ENCODE peak calls at places on chromosomes 12 and 14, in ten cellular contexts. One of them, this sample, is unnamed.

GRCh38 chr12:115598827-115599226 is 678.7 kb downstream of the MED13L start:
- DNase-seq in heart left ventricle: peak
- DNase-seq in GM12878: no peak
- DNase-seq in GM06990: no peak
- DNase-seq in AG04450: no peak
- DNase-seq in stomach: no peak
- DNase-seq in OCI-LY7: no peak
- DNase-seq in ovary: no peak
- DNase-seq in colonic mucosa: no peak
- DNase-seq in lower leg skin: no peak
- DNase-seq in this sample: no peak

GRCh38 chr12:75443709-75444108 is 36.8 kb upstream of the GLIPR1 start:
- DNase-seq in heart left ventricle: no peak
- DNase-seq in GM12878: no peak
- DNase-seq in GM06990: no peak
- DNase-seq in AG04450: no peak
- DNase-seq in stomach: no peak
- DNase-seq in OCI-LY7: no peak
- DNase-seq in ovary: no peak
- DNase-seq in colonic mucosa: no peak
- DNase-seq in lower leg skin: no peak
- DNase-seq in this sample: no peak

GRCh38 chr12:110639336-110640178 is 25.6 kb downstream of the TCTN1 start:
- DNase-seq in heart left ventricle: no peak
- DNase-seq in GM12878: no peak
- DNase-seq in GM06990: no peak
- DNase-seq in AG04450: peak
- DNase-seq in stomach: no peak
- DNase-seq in OCI-LY7: no peak
- DNase-seq in ovary: no peak
- DNase-seq in colonic mucosa: no peak
- DNase-seq in lower leg skin: no peak
- DNase-seq in this sample: no peak

GRCh38 chr12:132529899-132530298 is 39.9 kb downstream of the FBRSL1 start:
- DNase-seq in heart left ventricle: no peak
- DNase-seq in GM12878: no peak
- DNase-seq in GM06990: no peak
- DNase-seq in AG04450: no peak
- DNase-seq in stomach: no peak
- DNase-seq in OCI-LY7: no peak
- DNase-seq in ovary: no peak
- DNase-seq in colonic mucosa: no peak
- DNase-seq in lower leg skin: no peak
- DNase-seq in this sample: no peak

GRCh38 chr14:85342858-85343607 is 186.9 kb upstream of the FLRT2 start:
- DNase-seq in heart left ventricle: no peak
- DNase-seq in GM12878: no peak
- DNase-seq in GM06990: no peak
- DNase-seq in AG04450: no peak
- DNase-seq in stomach: no peak
- DNase-seq in OCI-LY7: no peak
- DNase-seq in ovary: no peak
- DNase-seq in colonic mucosa: no peak
- DNase-seq in lower leg skin: no peak
- DNase-seq in this sample: peak

GRCh38 chr12:46385439-46385838 is 12.9 kb upstream of the SLC38A2 start:
- DNase-seq in heart left ventricle: no peak
- DNase-seq in GM12878: no peak
- DNase-seq in GM06990: no peak
- DNase-seq in AG04450: no peak
- DNase-seq in stomach: no peak
- DNase-seq in OCI-LY7: no peak
- DNase-seq in ovary: no peak
- DNase-seq in colonic mucosa: no peak
- DNase-seq in lower leg skin: no peak
- DNase-seq in this sample: no peak

GRCh38 chr12:108305520-108305919 is 33.6 kb downstream of the CMKLR1 start:
- DNase-seq in heart left ventricle: peak
- DNase-seq in GM12878: no peak
- DNase-seq in GM06990: no peak
- DNase-seq in AG04450: peak
- DNase-seq in stomach: peak
- DNase-seq in OCI-LY7: no peak
- DNase-seq in ovary: peak
- DNase-seq in colonic mucosa: peak
- DNase-seq in lower leg skin: peak
- DNase-seq in this sample: peak

GRCh38 chr14:20469890-20470858 is 968 bp downstream of the PNP start:
- DNase-seq in heart left ventricle: peak
- DNase-seq in GM12878: no peak
- DNase-seq in GM06990: peak
- DNase-seq in AG04450: no peak
- DNase-seq in stomach: peak
- DNase-seq in OCI-LY7: peak
- DNase-seq in ovary: no peak
- DNase-seq in colonic mucosa: peak
- DNase-seq in lower leg skin: peak
- DNase-seq in this sample: peak

GRCh38 chr14:64708148-64709004 is 4.2 kb downstream of the PLEKHG3 start:
- DNase-seq in heart left ventricle: no peak
- DNase-seq in GM12878: no peak
- DNase-seq in GM06990: no peak
- DNase-seq in AG04450: no peak
- DNase-seq in stomach: no peak
- DNase-seq in OCI-LY7: no peak
- DNase-seq in ovary: no peak
- DNase-seq in colonic mucosa: peak
- DNase-seq in lower leg skin: peak
- DNase-seq in this sample: peak

GRCh38 chr12:54603872-54604271 is 15.4 kb upstream of the PPP1R1A start:
- DNase-seq in heart left ventricle: no peak
- DNase-seq in GM12878: no peak
- DNase-seq in GM06990: no peak
- DNase-seq in AG04450: no peak
- DNase-seq in stomach: no peak
- DNase-seq in OCI-LY7: no peak
- DNase-seq in ovary: no peak
- DNase-seq in colonic mucosa: no peak
- DNase-seq in lower leg skin: peak
- DNase-seq in this sample: no peak

GRCh38 chr12:4812621-4813327 is 92.6 kb downstream of the GALNT8 start:
- DNase-seq in heart left ventricle: no peak
- DNase-seq in GM12878: no peak
- DNase-seq in GM06990: no peak
- DNase-seq in AG04450: no peak
- DNase-seq in stomach: no peak
- DNase-seq in OCI-LY7: no peak
- DNase-seq in ovary: no peak
- DNase-seq in colonic mucosa: no peak
- DNase-seq in lower leg skin: no peak
- DNase-seq in this sample: no peak

GRCh38 chr12:14931359-14931758 is 7.0 kb downstream of the ERP27 start:
- DNase-seq in heart left ventricle: no peak
- DNase-seq in GM12878: no peak
- DNase-seq in GM06990: no peak
- DNase-seq in AG04450: no peak
- DNase-seq in stomach: no peak
- DNase-seq in OCI-LY7: no peak
- DNase-seq in ovary: no peak
- DNase-seq in colonic mucosa: no peak
- DNase-seq in lower leg skin: no peak
- DNase-seq in this sample: no peak

GRCh38 chr12:112008918-112009317 is 4.0 kb downstream of the TMEM116 start:
- DNase-seq in heart left ventricle: no peak
- DNase-seq in GM12878: no peak
- DNase-seq in GM06990: no peak
- DNase-seq in AG04450: no peak
- DNase-seq in stomach: no peak
- DNase-seq in OCI-LY7: no peak
- DNase-seq in ovary: no peak
- DNase-seq in colonic mucosa: no peak
- DNase-seq in lower leg skin: no peak
- DNase-seq in this sample: no peak

DNA sequence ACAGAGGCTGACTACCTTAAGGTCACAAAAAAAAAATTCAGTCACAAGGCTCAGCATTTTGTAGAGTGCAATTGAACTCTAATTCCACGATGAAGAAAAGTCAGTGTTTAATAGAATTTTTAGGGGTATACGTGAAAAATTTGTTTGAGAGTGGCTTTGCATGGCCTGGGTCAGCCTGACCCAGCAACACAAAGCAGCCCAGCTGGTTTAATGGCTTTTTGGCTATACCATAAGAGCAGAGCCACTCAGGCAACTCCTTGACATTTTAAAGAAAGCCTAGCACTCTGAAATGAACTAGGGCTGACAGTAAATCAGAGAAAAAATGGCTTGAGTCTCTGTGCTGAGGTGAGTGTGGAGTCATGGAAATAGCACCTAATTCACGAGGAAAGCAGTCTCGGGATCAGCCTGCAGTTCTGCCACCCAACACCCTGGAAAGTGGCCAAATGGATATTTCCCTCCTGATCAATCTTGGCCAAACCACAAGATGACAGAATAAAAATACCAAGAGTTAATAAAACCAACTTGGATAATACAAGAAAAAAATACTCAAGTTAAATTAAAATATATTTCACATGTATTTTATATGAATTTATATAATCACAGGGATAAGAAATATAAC is 59.5 kb downstream of the GALNT4 start:
- DNase-seq in heart left ventricle: no peak
- DNase-seq in GM12878: no peak
- DNase-seq in GM06990: no peak
- DNase-seq in AG04450: no peak
- DNase-seq in stomach: no peak
- DNase-seq in OCI-LY7: no peak
- DNase-seq in ovary: no peak
- DNase-seq in colonic mucosa: no peak
- DNase-seq in lower leg skin: no peak
- DNase-seq in this sample: no peak
- H3K4me3 ChIP-seq in heart left ventricle: no peak
- H3K4me3 ChIP-seq in GM12878: no peak
- H3K4me3 ChIP-seq in GM06990: no peak
- H3K4me3 ChIP-seq in AG04450: no peak
- H3K4me3 ChIP-seq in stomach: no peak
- H3K4me3 ChIP-seq in OCI-LY7: no peak
- H3K4me3 ChIP-seq in ovary: no peak
- H3K4me3 ChIP-seq in colonic mucosa: no peak
- H3K4me3 ChIP-seq in lower leg skin: no peak
- H3K4me3 ChIP-seq in this sample: no peak

DNA sequence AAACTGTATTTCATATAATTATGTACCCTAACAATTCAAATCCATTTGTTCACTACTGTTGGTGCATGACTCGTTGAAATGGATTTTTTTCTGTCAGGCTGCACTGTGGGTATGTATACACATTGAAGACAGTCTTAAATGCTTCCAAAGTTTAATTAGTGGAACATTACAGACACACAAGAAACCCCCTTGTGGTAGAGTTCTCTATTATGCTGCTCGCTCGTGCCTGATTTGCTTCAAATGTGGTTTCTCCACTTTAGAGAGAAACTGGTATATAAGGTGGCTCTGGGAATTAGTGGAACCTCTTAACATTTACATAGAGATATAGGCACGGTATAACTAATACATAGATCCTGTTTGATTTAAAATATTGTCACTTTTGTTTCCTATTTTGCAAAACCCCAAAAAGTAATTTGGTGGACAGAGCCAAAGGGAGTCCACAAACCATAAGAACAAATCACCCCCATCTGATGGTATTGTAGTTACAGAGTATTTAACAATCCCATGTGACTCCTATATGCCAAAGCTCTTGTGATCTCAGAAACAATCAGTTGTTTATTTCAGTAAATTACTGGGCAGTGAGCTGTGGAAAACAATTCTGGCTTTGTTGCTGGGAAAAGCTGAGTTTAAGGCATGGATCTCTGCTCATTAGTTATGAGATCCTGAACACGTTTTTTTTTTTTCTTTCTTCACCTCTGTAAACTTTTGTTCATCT is 159.5 kb downstream of the BRMS1L start:
- DNase-seq in heart left ventricle: no peak
- DNase-seq in GM12878: peak
- DNase-seq in GM06990: no peak
- DNase-seq in AG04450: no peak
- DNase-seq in stomach: no peak
- DNase-seq in OCI-LY7: no peak
- DNase-seq in ovary: no peak
- DNase-seq in colonic mucosa: no peak
- DNase-seq in lower leg skin: no peak
- DNase-seq in this sample: peak
- TF ChIP-seq CTCF in heart left ventricle: no peak
- TF ChIP-seq CTCF in GM12878: no peak
- TF ChIP-seq CTCF in GM06990: no peak
- TF ChIP-seq CTCF in AG04450: peak
- TF ChIP-seq CTCF in stomach: no peak
- TF ChIP-seq CTCF in OCI-LY7: no peak
- TF ChIP-seq CTCF in ovary: no peak
- TF ChIP-seq CTCF in colonic mucosa: no peak
- TF ChIP-seq CTCF in lower leg skin: no peak
- TF ChIP-seq CTCF in this sample: no peak

GRCh38 chr12:13045816-13046215 is 1.6 kb downstream of the FAM234B start:
- DNase-seq in heart left ventricle: no peak
- DNase-seq in GM12878: no peak
- DNase-seq in GM06990: no peak
- DNase-seq in AG04450: no peak
- DNase-seq in stomach: no peak
- DNase-seq in OCI-LY7: no peak
- DNase-seq in ovary: no peak
- DNase-seq in colonic mucosa: no peak
- DNase-seq in lower leg skin: no peak
- DNase-seq in this sample: no peak
- H3K4me3 ChIP-seq in heart left ventricle: no peak
- H3K4me3 ChIP-seq in GM12878: no peak
- H3K4me3 ChIP-seq in GM06990: no peak
- H3K4me3 ChIP-seq in AG04450: no peak
- H3K4me3 ChIP-seq in stomach: no peak
- H3K4me3 ChIP-seq in OCI-LY7: no peak
- H3K4me3 ChIP-seq in ovary: no peak
- H3K4me3 ChIP-seq in colonic mucosa: no peak
- H3K4me3 ChIP-seq in lower leg skin: no peak
- H3K4me3 ChIP-seq in this sample: no peak

GRCh38 chr14:43651896-43652295 is 855.2 kb downstream of the FSCB start:
- DNase-seq in heart left ventricle: no peak
- DNase-seq in GM12878: no peak
- DNase-seq in GM06990: no peak
- DNase-seq in AG04450: no peak
- DNase-seq in stomach: no peak
- DNase-seq in OCI-LY7: no peak
- DNase-seq in ovary: no peak
- DNase-seq in colonic mucosa: no peak
- DNase-seq in lower leg skin: no peak
- DNase-seq in this sample: no peak

GRCh38 chr14:43649508-43649907 is 857.6 kb downstream of the FSCB start:
- DNase-seq in heart left ventricle: no peak
- DNase-seq in GM12878: no peak
- DNase-seq in GM06990: no peak
- DNase-seq in AG04450: no peak
- DNase-seq in stomach: no peak
- DNase-seq in OCI-LY7: no peak
- DNase-seq in ovary: no peak
- DNase-seq in colonic mucosa: no peak
- DNase-seq in lower leg skin: no peak
- DNase-seq in this sample: no peak

GRCh38 chr14:43651185-43651787 is 855.8 kb downstream of the FSCB start:
- DNase-seq in heart left ventricle: no peak
- DNase-seq in GM12878: no peak
- DNase-seq in GM06990: no peak
- DNase-seq in AG04450: no peak
- DNase-seq in stomach: peak
- DNase-seq in OCI-LY7: no peak
- DNase-seq in ovary: no peak
- DNase-seq in colonic mucosa: no peak
- DNase-seq in lower leg skin: no peak
- DNase-seq in this sample: no peak

GRCh38 chr14:43647302-43647701 is 859.8 kb downstream of the FSCB start:
- DNase-seq in heart left ventricle: no peak
- DNase-seq in GM12878: no peak
- DNase-seq in GM06990: no peak
- DNase-seq in AG04450: no peak
- DNase-seq in stomach: no peak
- DNase-seq in OCI-LY7: no peak
- DNase-seq in ovary: no peak
- DNase-seq in colonic mucosa: no peak
- DNase-seq in lower leg skin: no peak
- DNase-seq in this sample: no peak
- TF ChIP-seq CTCF in heart left ventricle: no peak
- TF ChIP-seq CTCF in GM12878: no peak
- TF ChIP-seq CTCF in GM06990: no peak
- TF ChIP-seq CTCF in AG04450: peak
- TF ChIP-seq CTCF in stomach: no peak
- TF ChIP-seq CTCF in OCI-LY7: no peak
- TF ChIP-seq CTCF in ovary: no peak
- TF ChIP-seq CTCF in colonic mucosa: no peak
- TF ChIP-seq CTCF in lower leg skin: no peak
- TF ChIP-seq CTCF in this sample: no peak

This sample was measured in cardiac muscle cell.